ENCODE peak calls at places on chromosomes 7 and 10, in eight cellular contexts. P is lung, G is brain microvascular endothelial cell, C is colonic mucosa, K is coronary artery, M is psoas muscle, T is heart left ventricle, R is heart right ventricle. D is an unnamed sample.

GRCh38 chr7:141290951-141291350 is 217.1 kb downstream of the TMEM178B start:
- DNase-seq in R (no peak), K (no peak), P (no peak), M (no peak), C (no peak), T (no peak), G (no peak), D (no peak)

GRCh38 chr10:79445217-79445707 is at the start of gene ZCCHC24:
- DNase-seq in C (peak; percentile 56), G (no peak), P (peak; percentile 65), K (no peak), R (no peak), T (no peak), M (peak; percentile 84), D (no peak)

GRCh38 chr10:121077331-121077730 is 226.2 kb downstream of the WDR11 start:
- DNase-seq in G (no peak), P (peak; percentile 65), R (peak; percentile 25), K (no peak), M (peak; percentile 64), T (no peak), C (no peak), D (no peak)

GRCh38 chr10:95742529-95742884 is 13.5 kb upstream of the ENTPD1 start:
- DNase-seq in K (no peak), G (peak; percentile 73), M (no peak), T (peak; percentile 56), P (no peak), R (no peak), C (peak; percentile 70), D (no peak)

GRCh38 chr10:69629897-69630650 is at the start of gene FAM241B:
- DNase-seq in C (peak; percentile 81), R (peak; percentile 64), K (peak; percentile 77), G (no peak), P (peak; percentile 70), M (peak; percentile 79), T (peak; percentile 60), D (peak; percentile 16)

GRCh38 chr10:1576467-1577259 is 160.7 kb downstream of the ADARB2 start:
- DNase-seq in C (no peak), T (no peak), P (no peak), M (no peak), G (no peak), K (no peak), R (no peak), D (no peak)

GRCh38 chr10:69904533-69904932 is 102.8 kb downstream of the COL13A1 start:
- DNase-seq in C (no peak), R (no peak), P (no peak), K (no peak), T (no peak), M (no peak), G (no peak), D (no peak)

GRCh38 chr7:31069880-31070555 is 17.9 kb downstream of the ADCYAP1R1 start:
- DNase-seq in T (no peak), P (no peak), R (no peak), C (no peak), K (no peak), G (no peak), M (peak; percentile 30), D (no peak)

GRCh38 chr7:158395780-158396214 is 191.8 kb downstream of the PTPRN2 start:
- DNase-seq in P (no peak), K (no peak), G (no peak), M (no peak), T (no peak), C (peak; percentile 75), R (no peak), D (no peak)

GRCh38 chr10:35007858-35008301 is 82.3 kb downstream of the CUL2 start:
- DNase-seq in M (no peak), P (no peak), R (no peak), T (no peak), C (no peak), K (no peak), G (no peak), D (no peak)

GRCh38 chr10:12455774-12456173 is 106.4 kb downstream of the CAMK1D start:
- DNase-seq in P (no peak), G (peak; percentile 78), C (peak; percentile 49), K (no peak), M (no peak), R (no peak), T (no peak), D (no peak)

GRCh38 chr10:63217120-63217605 is 84.0 kb downstream of the NRBF2 start:
- DNase-seq in G (peak; percentile 43), P (no peak), K (no peak), T (no peak), M (no peak), R (no peak), C (no peak), D (no peak)

GRCh38 chr10:93894516-93895378 is 969 bp downstream of the SLC35G1 start:
- DNase-seq in M (no peak), T (no peak), R (no peak), K (no peak), P (no peak), C (no peak), G (no peak), D (no peak)

GRCh38 chr7:142313528-142313927 is 55.7 kb upstream of the PRSS58 start:
- DNase-seq in G (no peak), R (no peak), T (no peak), C (no peak), K (no peak), P (no peak), M (no peak), D (no peak)

GRCh38 chr10:88890681-88891371 is 10.8 kb downstream of the STAMBPL1 start:
- DNase-seq in M (no peak), P (no peak), K (no peak), R (no peak), G (no peak), C (no peak), T (no peak), D (no peak)

GRCh38 chr7:150586068-150586777 is 19.0 kb downstream of the GIMAP4 start:
- DNase-seq in P (peak; percentile 29), C (no peak), G (no peak), K (no peak), M (no peak), T (no peak), R (no peak), D (no peak)

GRCh38 chr7:8085420-8085819 is 116.8 kb downstream of the GLCCI1 start:
- DNase-seq in K (no peak), G (no peak), T (no peak), M (no peak), R (no peak), P (no peak), C (no peak), D (no peak)

GRCh38 chr7:150399861-150400778 is 21.0 kb downstream of the ZNF775 start:
- DNase-seq in G (peak; percentile 21), M (no peak), R (no peak), C (no peak), K (no peak), P (no peak), T (no peak), D (no peak)

GRCh38 chr10:16809074-16809718 is 8.0 kb downstream of the RSU1 start:
- DNase-seq in G (peak; percentile 66), P (no peak), T (peak; percentile 37), K (no peak), R (peak; percentile 28), C (peak; percentile 38), M (no peak), D (no peak)

GRCh38 chr10:78405781-78406180 is 372.1 kb downstream of the RPS24 start:
- DNase-seq in C (no peak), M (no peak), R (no peak), K (peak; percentile 63), P (no peak), G (no peak), T (no peak), D (no peak)

DNA sequence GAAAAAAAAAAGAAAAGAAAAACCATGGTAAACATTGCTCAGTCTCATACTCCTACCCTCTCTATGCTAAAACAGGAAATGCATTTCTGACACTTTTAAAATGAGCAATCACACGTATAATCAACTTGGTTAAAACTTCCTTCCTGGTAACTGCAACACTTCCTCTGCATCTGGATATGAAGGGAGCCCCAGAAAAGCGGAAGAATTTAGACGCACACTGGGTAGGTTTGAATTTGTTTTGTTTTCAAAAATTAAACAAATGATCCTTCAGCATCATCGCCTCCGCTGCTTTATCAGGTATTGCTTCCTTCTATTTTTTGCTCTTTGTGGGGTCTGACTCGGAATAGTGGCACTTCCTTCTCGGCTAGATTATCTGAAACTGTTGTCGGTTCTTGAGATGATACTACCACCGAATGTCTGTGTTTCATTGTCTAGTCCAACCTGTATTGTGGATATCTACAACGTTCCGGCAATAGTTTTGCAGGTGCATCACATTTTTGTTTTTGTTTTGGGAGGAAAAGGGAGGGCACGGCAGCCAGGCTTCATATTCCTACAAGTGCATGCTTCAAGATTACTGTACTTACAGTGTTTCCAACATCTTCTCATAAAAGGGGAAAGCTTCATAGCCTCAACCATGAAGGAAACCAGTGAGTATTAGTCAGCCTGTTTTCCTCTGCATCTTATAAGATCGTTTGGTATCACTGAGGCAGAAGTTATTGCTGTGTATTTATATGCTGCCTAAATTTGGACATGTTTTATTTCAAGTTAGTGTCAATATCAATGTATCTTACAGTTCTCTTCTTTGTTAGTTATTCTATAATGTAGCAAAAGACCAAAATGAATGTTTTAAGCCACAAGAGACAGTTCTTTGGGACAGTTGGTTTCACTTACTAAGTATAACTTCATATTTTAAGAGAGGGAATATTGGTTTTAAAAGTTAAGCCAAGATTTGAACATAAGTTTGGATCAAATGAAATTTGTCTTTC is at the start of gene PIK3CG:
- DNase-seq in P (no peak), M (no peak), K (no peak), G (no peak), R (no peak), T (no peak), C (no peak), D (no peak)
- H3K27ac ChIP-seq in P (no peak within 1 kb of the TSS), M (no peak within 1 kb of the TSS), K (no peak within 1 kb of the TSS), G (no peak within 1 kb of the TSS), R (peak within 1 kb of the TSS; percentile 3), T (peak within 1 kb of the TSS; percentile 42), C (peak within 1 kb of the TSS; percentile 57), D (peak within 1 kb of the TSS; percentile 36)

DNA sequence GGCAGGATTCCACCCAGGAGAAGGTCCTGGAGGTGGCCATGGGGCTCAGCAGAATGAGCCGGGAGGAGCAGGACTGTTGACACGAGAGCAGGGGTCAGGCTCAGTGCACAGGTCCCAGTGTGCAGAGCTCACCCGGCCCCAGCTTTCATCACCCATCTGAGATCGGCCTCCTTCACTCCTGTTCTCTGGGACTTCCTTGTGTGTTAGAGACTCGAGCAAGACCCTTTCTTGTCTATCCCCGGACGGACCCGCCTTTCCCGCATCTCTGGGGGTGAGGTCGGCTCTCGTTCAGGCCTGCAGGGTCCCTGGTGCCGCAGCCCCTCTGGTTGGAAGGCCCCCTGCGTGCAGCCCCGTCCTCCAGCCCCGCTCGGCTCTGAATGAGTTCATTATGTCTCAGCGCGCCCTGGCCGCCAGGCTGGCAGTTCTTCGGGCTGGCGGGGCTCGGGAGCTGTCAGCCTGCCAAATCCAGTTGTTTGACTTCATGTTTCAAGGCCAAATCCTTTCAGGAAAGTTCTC is 127.9 kb downstream of the LHPP start:
- DNase-seq in M (peak; percentile 50), P (no peak), C (no peak), R (peak; percentile 17), T (no peak), K (no peak), G (no peak), D (no peak)
- H3K27ac ChIP-seq in M (peak overlapping the region; percentile 74), P (no peak overlapping the region), C (no peak overlapping the region), R (no peak overlapping the region), T (no peak overlapping the region), K (peak overlapping the region; percentile 8), G (no peak overlapping the region), D (peak overlapping the region; percentile 79)

GRCh38 chr10:27242473-27242950 is 1.9 kb upstream of the ACBD5 start:
- DNase-seq in P (no peak), C (no peak), M (no peak), R (no peak), G (no peak), T (no peak), K (no peak), D (no peak)
- H3K27ac ChIP-seq in P (peak overlapping the region; percentile 97), C (peak overlapping the region; percentile 99), M (peak overlapping the region; percentile 99), R (peak overlapping the region; percentile 92), G (peak overlapping the region; percentile 77), T (peak overlapping the region; percentile 96), K (peak overlapping the region; percentile 99), D (peak overlapping the region; percentile 98)

GRCh38 chr10:25017661-25018060 is 1.2 kb downstream of the THNSL1 start:
- DNase-seq in K (no peak), G (no peak), M (no peak), T (no peak), C (no peak), R (no peak), P (no peak), D (no peak)
- H3K27ac ChIP-seq in K (peak overlapping the region; percentile 93), G (no peak overlapping the region), M (peak overlapping the region; percentile 95), T (peak overlapping the region; percentile 92), C (peak overlapping the region; percentile 88), R (peak overlapping the region; percentile 92), P (peak overlapping the region; percentile 76), D (peak overlapping the region; percentile 91)

D was measured in caudate nucleus.